ENCODE peak calls at places on chromosomes 5 and 9, in six cellular contexts. One of them, this sample, is unnamed.

GRCh38 chr9:89576404-89576824 is 28.4 kb upstream of the GADD45G start:
- DNase-seq in SK-N-SH: peak
- DNase-seq in HepG2: peak
- DNase-seq in K562: peak
- DNase-seq in HCT116: peak
- DNase-seq in H1: no peak
- DNase-seq in this sample: no peak

GRCh38 chr5:66987949-66988838 is 208.4 kb downstream of the CD180 start:
- DNase-seq in SK-N-SH: peak
- DNase-seq in HepG2: peak
- DNase-seq in K562: peak
- DNase-seq in HCT116: no peak
- DNase-seq in H1: no peak
- DNase-seq in this sample: no peak

GRCh38 chr5:125786021-125786420 is 637.2 kb upstream of the GRAMD2B start:
- DNase-seq in SK-N-SH: no peak
- DNase-seq in HepG2: no peak
- DNase-seq in K562: no peak
- DNase-seq in HCT116: no peak
- DNase-seq in H1: no peak
- DNase-seq in this sample: no peak

GRCh38 chr9:85522459-85523092 is 219.2 kb downstream of the AGTPBP1 start:
- DNase-seq in SK-N-SH: peak
- DNase-seq in HepG2: no peak
- DNase-seq in K562: no peak
- DNase-seq in HCT116: no peak
- DNase-seq in H1: peak
- DNase-seq in this sample: peak

GRCh38 chr5:145811834-145812625 is 23.1 kb downstream of the PRELID2 start:
- DNase-seq in SK-N-SH: no peak
- DNase-seq in HepG2: peak
- DNase-seq in K562: no peak
- DNase-seq in HCT116: no peak
- DNase-seq in H1: no peak
- DNase-seq in this sample: no peak

GRCh38 chr5:17828709-17829108 is 194.4 kb downstream of the TAF11L14 start:
- DNase-seq in SK-N-SH: no peak
- DNase-seq in HepG2: no peak
- DNase-seq in K562: no peak
- DNase-seq in HCT116: no peak
- DNase-seq in H1: no peak
- DNase-seq in this sample: no peak

GRCh38 chr5:83450183-83450839 is 21.2 kb upstream of the VCAN start:
- DNase-seq in SK-N-SH: no peak
- DNase-seq in HepG2: no peak
- DNase-seq in K562: no peak
- DNase-seq in HCT116: no peak
- DNase-seq in H1: no peak
- DNase-seq in this sample: no peak

GRCh38 chr9:125437771-125438221 is 176.2 kb downstream of the GAPVD1 start:
- DNase-seq in SK-N-SH: no peak
- DNase-seq in HepG2: no peak
- DNase-seq in K562: no peak
- DNase-seq in HCT116: no peak
- DNase-seq in H1: no peak
- DNase-seq in this sample: no peak

GRCh38 chr5:9348296-9348996 is 197.4 kb downstream of the SEMA5A start:
- DNase-seq in SK-N-SH: peak
- DNase-seq in HepG2: no peak
- DNase-seq in K562: no peak
- DNase-seq in HCT116: no peak
- DNase-seq in H1: no peak
- DNase-seq in this sample: no peak

GRCh38 chr9:3968891-3969290 is 331.0 kb downstream of the GLIS3 start:
- DNase-seq in SK-N-SH: no peak
- DNase-seq in HepG2: peak
- DNase-seq in K562: no peak
- DNase-seq in HCT116: peak
- DNase-seq in H1: no peak
- DNase-seq in this sample: no peak

GRCh38 chr9:97840521-97840920 is 12.5 kb upstream of the FOXE1 start:
- DNase-seq in SK-N-SH: no peak
- DNase-seq in HepG2: no peak
- DNase-seq in K562: no peak
- DNase-seq in HCT116: no peak
- DNase-seq in H1: no peak
- DNase-seq in this sample: no peak

GRCh38 chr5:138460032-138460693 is 5.1 kb upstream of the EGR1 start:
- DNase-seq in SK-N-SH: no peak
- DNase-seq in HepG2: no peak
- DNase-seq in K562: no peak
- DNase-seq in HCT116: no peak
- DNase-seq in H1: no peak
- DNase-seq in this sample: no peak
- H3K9ac ChIP-seq in SK-N-SH: no peak
- H3K9ac ChIP-seq in HepG2: peak
- H3K9ac ChIP-seq in K562: no peak
- H3K9ac ChIP-seq in HCT116: no peak
- H3K9ac ChIP-seq in H1: no peak
- H3K9ac ChIP-seq in this sample: no peak

GRCh38 chr5:58818515-58818914 is 235.6 kb downstream of the RAB3C start:
- DNase-seq in SK-N-SH: no peak
- DNase-seq in HepG2: no peak
- DNase-seq in K562: no peak
- DNase-seq in HCT116: no peak
- DNase-seq in H1: no peak
- DNase-seq in this sample: no peak

GRCh38 chr5:58816181-58816731 is 233.4 kb downstream of the RAB3C start:
- DNase-seq in SK-N-SH: peak
- DNase-seq in HepG2: no peak
- DNase-seq in K562: no peak
- DNase-seq in HCT116: no peak
- DNase-seq in H1: no peak
- DNase-seq in this sample: no peak

GRCh38 chr5:58810086-58810485 is 227.2 kb downstream of the RAB3C start:
- DNase-seq in SK-N-SH: no peak
- DNase-seq in HepG2: no peak
- DNase-seq in K562: no peak
- DNase-seq in HCT116: no peak
- DNase-seq in H1: no peak
- DNase-seq in this sample: no peak

GRCh38 chr5:58813855-58814254 is 231.0 kb downstream of the RAB3C start:
- DNase-seq in SK-N-SH: no peak
- DNase-seq in HepG2: no peak
- DNase-seq in K562: no peak
- DNase-seq in HCT116: no peak
- DNase-seq in H1: no peak
- DNase-seq in this sample: no peak
- TF ChIP-seq YY1 in SK-N-SH: no peak
- TF ChIP-seq YY1 in HepG2: no peak
- TF ChIP-seq YY1 in K562: no peak
- TF ChIP-seq YY1 in HCT116: no peak
- TF ChIP-seq YY1 in H1: no peak
- TF ChIP-seq YY1 in this sample: no peak

DNA sequence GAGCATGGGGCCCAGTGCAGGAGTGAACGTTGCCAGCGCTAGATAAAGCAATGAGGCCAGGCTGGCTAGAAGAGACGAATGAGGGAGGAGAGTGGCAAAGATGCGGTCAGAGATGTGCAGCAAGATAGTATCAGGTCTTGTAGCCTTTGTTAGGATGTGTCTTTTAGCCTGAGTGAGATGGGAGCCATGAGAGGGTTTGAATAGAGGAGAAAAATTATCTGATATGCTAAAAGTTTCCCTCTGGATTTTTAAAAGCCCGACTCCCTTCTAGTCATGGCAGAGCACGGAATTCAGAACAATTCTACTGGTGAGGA is 12.2 kb downstream of the DUSP1 start:
- DNase-seq in SK-N-SH: no peak
- DNase-seq in HepG2: no peak
- DNase-seq in K562: no peak
- DNase-seq in HCT116: no peak
- DNase-seq in H1: no peak
- DNase-seq in this sample: no peak
- H3K9ac ChIP-seq in SK-N-SH: peak
- H3K9ac ChIP-seq in HepG2: no peak
- H3K9ac ChIP-seq in K562: no peak
- H3K9ac ChIP-seq in HCT116: no peak
- H3K9ac ChIP-seq in H1: no peak
- H3K9ac ChIP-seq in this sample: no peak

GRCh38 chr9:117488659-117489058 is 73.8 kb upstream of the ASTN2 start:
- DNase-seq in SK-N-SH: no peak
- DNase-seq in HepG2: no peak
- DNase-seq in K562: no peak
- DNase-seq in HCT116: no peak
- DNase-seq in H1: no peak
- DNase-seq in this sample: no peak
- TF ChIP-seq YY1 in SK-N-SH: no peak
- TF ChIP-seq YY1 in HepG2: no peak
- TF ChIP-seq YY1 in K562: no peak
- TF ChIP-seq YY1 in HCT116: no peak
- TF ChIP-seq YY1 in H1: no peak
- TF ChIP-seq YY1 in this sample: no peak